ENCODE peak calls at places on chromosomes 2 and 18, in seven cellular contexts. Z, X, W, K, P, R and M are unnamed samples.

GRCh38 chr2:201931955-201932354 is 101.7 kb upstream of the FZD7 start:
- DNase-seq in Z (no peak), X (peak; percentile 28), W (no peak), K (no peak), P (no peak), R (no peak), M (no peak)

GRCh38 chr2:216362730-216363129 is 9.6 kb downstream of the MARCHF4 start:
- DNase-seq in Z (no peak), X (peak; percentile 92), W (no peak), K (no peak), P (no peak), R (no peak), M (no peak)

GRCh38 chr2:235661538-235661937 is 167.7 kb downstream of the AGAP1 start:
- DNase-seq in Z (no peak), X (no peak), W (no peak), K (no peak), P (no peak), R (no peak), M (no peak)

GRCh38 chr2:61707984-61708852 is 145.6 kb downstream of the FAM161A start:
- DNase-seq in Z (no peak), X (peak; percentile 83), W (no peak), K (no peak), P (no peak), R (no peak), M (no peak)

GRCh38 chr2:19536136-19536535 is 177.7 kb upstream of the OSR1 start:
- DNase-seq in Z (no peak), X (no peak), W (no peak), K (no peak), P (no peak), R (no peak), M (no peak)

GRCh38 chr18:6155707-6156106 is 259.0 kb downstream of the L3MBTL4 start:
- DNase-seq in Z (no peak), X (peak; percentile 54), W (no peak), K (no peak), P (no peak), R (no peak), M (no peak)

GRCh38 chr2:127398239-127398590 is 10.4 kb upstream of the MAP3K2 start:
- DNase-seq in Z (peak; percentile 91), X (peak; percentile 93), W (peak; percentile 96), K (peak; percentile 88), P (peak; percentile 88), R (peak; percentile 81), M (peak; percentile 74)

GRCh38 chr2:96197541-96198255 is 10.9 kb downstream of the STARD7 start:
- DNase-seq in Z (no peak), X (no peak), W (no peak), K (no peak), P (no peak), R (no peak), M (no peak)

GRCh38 chr18:79461627-79462026 is 65.9 kb downstream of the NFATC1 start:
- DNase-seq in Z (no peak), X (no peak), W (no peak), K (no peak), P (no peak), R (no peak), M (no peak)
- H3K36me3 ChIP-seq in Z (no peaks in the 10 kb centered on the region), X (no peaks in the 10 kb centered on the region), W (peaks cover 41% of the 10 kb centered on the region), K (peaks cover 10% of the 10 kb centered on the region), P (peaks cover 47% of the 10 kb centered on the region), R (no peaks in the 10 kb centered on the region), M (no peaks in the 10 kb centered on the region)

GRCh38 chr2:6881516-6881915 is 3.9 kb downstream of the RSAD2 start:
- DNase-seq in Z (no peak), X (no peak), W (no peak), K (no peak), P (no peak), R (no peak), M (no peak)

GRCh38 chr2:6888724-6889123 is 11.1 kb downstream of the RSAD2 start:
- DNase-seq in Z (no peak), X (no peak), W (no peak), K (no peak), P (no peak), R (no peak), M (no peak)

GRCh38 chr2:6887783-6888192 is 10.2 kb downstream of the RSAD2 start:
- DNase-seq in Z (no peak), X (no peak), W (no peak), K (no peak), P (no peak), R (no peak), M (no peak)

GRCh38 chr2:6883448-6884122 is 6.0 kb downstream of the RSAD2 start:
- DNase-seq in Z (no peak), X (no peak), W (no peak), K (no peak), P (peak; percentile 51), R (no peak), M (no peak)

GRCh38 chr2:6885968-6886367 is 8.4 kb downstream of the RSAD2 start:
- DNase-seq in Z (no peak), X (no peak), W (no peak), K (no peak), P (no peak), R (no peak), M (no peak)
- H3K4me1 ChIP-seq in Z (no peaks in the 10 kb centered on the region), X (no peaks in the 10 kb centered on the region), W (no peaks in the 10 kb centered on the region), K (no peaks in the 10 kb centered on the region), P (peaks cover 13% of the 10 kb centered on the region), R (no peaks in the 10 kb centered on the region), M (no peaks in the 10 kb centered on the region)

GRCh38 chr18:3757361-3757760 is 307.4 kb downstream of the TGIF1 start:
- DNase-seq in Z (no peak), X (no peak), W (no peak), K (no peak), P (no peak), R (no peak), M (no peak)
- TF ChIP-seq CTCF in Z (no peak), X (no peak), W (no peak), K (no peak), P (no peak), R (no peak), M (no peak)

GRCh38 chr2:85048534-85048933 is 77.6 kb downstream of the KCMF1 start:
- DNase-seq in Z (no peak), X (no peak), W (no peak), K (no peak), P (no peak), R (no peak), M (no peak)

GRCh38 chr2:85053802-85054201 is 79.4 kb upstream of the TCF7L1 start:
- DNase-seq in Z (peak; percentile 69), X (peak; percentile 54), W (no peak), K (no peak), P (no peak), R (peak; percentile 91), M (no peak)

DNA sequence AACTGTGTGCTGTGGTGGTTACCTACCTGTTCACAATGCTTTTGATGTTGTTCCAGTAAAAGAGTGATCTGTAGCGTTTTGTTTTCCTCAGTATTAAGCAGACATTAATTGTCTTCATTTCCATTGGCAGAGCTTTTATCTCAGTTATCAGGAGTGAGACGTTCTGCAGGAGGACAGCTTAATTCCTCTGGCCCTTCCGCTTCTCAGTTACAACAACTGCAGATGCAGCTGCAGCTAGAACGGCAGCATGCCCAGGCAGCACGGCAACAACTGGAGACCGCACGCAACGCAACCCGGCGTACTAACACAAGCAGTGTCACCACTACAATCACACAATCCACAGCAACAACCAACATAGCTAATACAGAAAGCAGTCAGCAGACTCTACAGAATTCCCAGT is 78.3 kb downstream of the KCMF1 start:
- DNase-seq in Z (no peak), X (no peak), W (no peak), K (no peak), P (no peak), R (no peak), M (no peak)
- H3K36me3 ChIP-seq in Z (peaks cover 7% of the 10 kb centered on the region), X (peaks cover 35% of the 10 kb centered on the region), W (peaks cover 79% of the 10 kb centered on the region), K (peaks cover 29% of the 10 kb centered on the region), P (peaks cover 99% of the 10 kb centered on the region), R (peaks cover 24% of the 10 kb centered on the region), M (no peaks in the 10 kb centered on the region)

GRCh38 chr2:128775401-128776285 is 457.0 kb upstream of the HS6ST1 start:
- DNase-seq in Z (peak; percentile 6), X (no peak), W (no peak), K (no peak), P (no peak), R (no peak), M (no peak)

GRCh38 chr2:128775064-128775347 is 456.3 kb upstream of the HS6ST1 start:
- DNase-seq in Z (no peak), X (no peak), W (no peak), K (no peak), P (no peak), R (no peak), M (no peak)

GRCh38 chr2:128772671-128773070 is 454.0 kb upstream of the HS6ST1 start:
- DNase-seq in Z (no peak), X (no peak), W (no peak), K (no peak), P (no peak), R (no peak), M (no peak)

GRCh38 chr2:128773641-128774319 is 455.1 kb upstream of the HS6ST1 start:
- DNase-seq in Z (no peak), X (no peak), W (no peak), K (no peak), P (no peak), R (no peak), M (no peak)

GRCh38 chr2:128774320-128775063 is 455.8 kb upstream of the HS6ST1 start:
- DNase-seq in Z (peak; percentile 11), X (no peak), W (peak; percentile 16), K (no peak), P (no peak), R (no peak), M (no peak)
- H3K4me1 ChIP-seq in Z (no peaks in the 10 kb centered on the region), X (no peaks in the 10 kb centered on the region), W (no peaks in the 10 kb centered on the region), K (no peaks in the 10 kb centered on the region), P (peaks cover 13% of the 10 kb centered on the region), R (no peaks in the 10 kb centered on the region), M (no peaks in the 10 kb centered on the region)

DNA sequence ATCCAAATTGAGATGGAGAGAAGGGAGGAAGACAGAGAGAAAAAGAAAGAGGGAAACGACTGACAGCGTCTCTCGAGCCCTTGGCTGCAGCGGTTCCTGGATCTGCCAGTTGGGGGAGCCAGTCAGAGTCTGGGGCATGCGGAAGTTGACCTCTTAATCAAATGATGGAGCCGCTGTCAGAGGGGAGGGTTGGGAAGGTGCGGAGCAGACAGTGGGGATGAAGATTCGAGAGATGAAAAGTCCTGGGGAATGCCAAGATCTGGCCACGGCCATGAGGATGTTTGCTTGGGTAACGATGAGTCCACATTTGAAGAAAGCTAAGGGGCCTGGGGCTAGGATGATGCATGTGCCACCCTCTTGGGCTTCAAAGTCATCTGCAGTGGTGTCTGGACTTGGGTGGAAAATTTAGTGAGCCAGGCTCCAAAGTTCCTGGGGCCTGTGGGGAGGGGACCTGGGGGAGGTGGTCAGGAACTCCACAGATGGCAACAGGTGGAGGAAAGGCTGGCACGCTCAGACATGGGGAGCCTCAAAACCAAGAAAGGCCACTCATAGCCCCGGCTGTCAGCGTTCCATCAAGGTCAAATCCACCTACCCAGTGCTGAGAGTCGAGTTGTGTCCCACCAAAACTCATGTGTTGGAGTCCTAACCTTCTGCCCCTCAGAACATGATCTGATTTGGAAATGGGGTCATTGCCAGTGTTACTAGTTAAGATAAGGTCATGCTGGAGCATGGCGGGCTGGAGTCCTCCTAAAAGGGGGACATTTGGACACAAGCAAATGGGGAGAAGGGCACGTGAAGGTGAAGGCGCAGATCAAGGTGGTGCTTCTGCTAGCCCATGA is 200.1 kb downstream of the NDUFA10 start:
- DNase-seq in Z (peak; percentile 12), X (no peak), W (peak; percentile 48), K (no peak), P (no peak), R (no peak), M (peak; percentile 7)
- TF ChIP-seq CTCF in Z (no peak), X (no peak), W (no peak), K (no peak), P (no peak), R (peak; percentile 36), M (no peak)